ENCODE peak calls at places on chromosomes 3 and 15, in ten cellular contexts. W, D, A, X, J, C, L, V, S and I are unnamed samples.

GRCh38 chr3:188153498-188153948 is 434 bp upstream of the LPP start:
- DNase-seq in X (peak; percentile 64), S (peak; percentile 97), V (peak; percentile 90), W (peak; percentile 94), J (no peak), C (peak; percentile 86), D (peak; percentile 95), A (peak; percentile 95), L (no peak), I (no peak)

GRCh38 chr15:43441316-43441715 is 51.6 kb downstream of the TP53BP1 start:
- DNase-seq in L (peak; percentile 37), D (peak; percentile 55), S (peak; percentile 69), W (no peak), V (peak; percentile 32), A (peak; percentile 65), X (no peak), C (no peak), J (no peak), I (peak; percentile 42)

GRCh38 chr15:29151111-29151857 is 118.3 kb downstream of the NSMCE3 start:
- DNase-seq in D (no peak), W (no peak), J (no peak), C (no peak), V (no peak), S (no peak), A (no peak), X (no peak), L (no peak), I (no peak)

GRCh38 chr3:127674099-127674792 is 1.5 kb downstream of the ABTB1 start:
- DNase-seq in D (no peak), V (no peak), C (no peak), A (no peak), J (peak; percentile 37), S (no peak), L (no peak), W (no peak), X (no peak), I (no peak)

GRCh38 chr3:113555138-113555537 is 22.8 kb downstream of the SIDT1 start:
- DNase-seq in L (no peak), J (no peak), X (no peak), W (no peak), S (no peak), A (no peak), C (no peak), V (no peak), D (no peak), I (no peak)

GRCh38 chr3:7682822-7683229 is 818.8 kb upstream of the LMCD1 start:
- DNase-seq in C (peak; percentile 46), W (peak; percentile 0), X (no peak), L (no peak), S (peak; percentile 99), V (peak; percentile 95), A (peak; percentile 70), J (no peak), D (peak; percentile 96), I (no peak)

GRCh38 chr3:73813291-73813977 is 188.7 kb upstream of the PDZRN3 start:
- DNase-seq in W (no peak), V (peak; percentile 67), A (peak; percentile 70), C (no peak), L (no peak), S (peak; percentile 25), X (no peak), J (no peak), D (peak; percentile 73), I (no peak)

GRCh38 chr15:58038426-58039106 is 26.9 kb downstream of the ALDH1A2 start:
- DNase-seq in A (peak; percentile 26), D (peak; percentile 75), C (no peak), J (no peak), L (no peak), S (peak; percentile 72), W (no peak), X (no peak), V (peak; percentile 65), I (no peak)

GRCh38 chr3:18343809-18344208 is 81.3 kb downstream of the SATB1 start:
- DNase-seq in L (no peak), D (no peak), V (no peak), J (no peak), S (no peak), A (no peak), X (no peak), W (no peak), C (no peak), I (no peak)

GRCh38 chr3:128603811-128604447 is 46.7 kb downstream of the RPN1 start:
- DNase-seq in W (no peak), X (no peak), D (no peak), V (no peak), C (no peak), S (no peak), J (no peak), A (no peak), L (no peak), I (no peak)

GRCh38 chr3:86793786-86794185 is 197.2 kb downstream of the VGLL3 start:
- DNase-seq in X (no peak), S (peak; percentile 97), J (no peak), C (no peak), W (peak; percentile 93), A (peak; percentile 93), V (peak; percentile 96), D (peak; percentile 98), L (no peak), I (no peak)

GRCh38 chr3:9688961-9689360 is 14.7 kb upstream of the CPNE9 start:
- DNase-seq in S (no peak), X (no peak), L (no peak), A (no peak), C (no peak), J (peak; percentile 32), D (no peak), W (no peak), V (no peak), I (no peak)

DNA sequence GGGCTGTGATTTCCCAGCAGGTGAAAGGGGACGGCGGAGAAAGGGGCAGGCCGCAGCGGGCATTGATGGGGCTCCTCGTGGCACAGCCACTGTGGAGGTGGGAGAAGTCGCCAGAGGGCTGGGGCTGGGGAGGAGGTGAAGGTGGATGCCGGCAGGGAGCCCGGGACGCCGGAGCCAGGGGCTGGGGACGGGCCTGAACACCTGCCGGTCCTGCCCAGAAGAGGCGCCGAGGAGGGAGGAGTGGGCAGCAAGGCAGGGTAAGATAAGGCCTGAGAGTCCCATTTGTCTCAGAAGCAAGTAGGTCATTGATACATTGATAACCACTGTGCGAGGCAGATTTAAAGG is 571 bp upstream of the RARRES1 start:
- DNase-seq in D (no peak), V (no peak), S (no peak), L (no peak), A (no peak), J (no peak), C (no peak), X (no peak), W (no peak), I (no peak)
- TF ChIP-seq CTCF in D (no peak), V (no peak), S (no peak), L (no peak), A (no peak), J (no peak), C (no peak), X (no peak), W (no peak), I (no peak)

GRCh38 chr15:79832358-79832757 is 64.5 kb downstream of the MTHFS start:
- DNase-seq in C (no peak), S (no peak), V (no peak), A (no peak), D (no peak), L (no peak), J (no peak), W (no peak), X (no peak), I (no peak)

GRCh38 chr15:79831635-79832034 is 65.2 kb downstream of the MTHFS start:
- DNase-seq in D (no peak), C (no peak), V (no peak), A (no peak), J (no peak), S (no peak), X (no peak), W (no peak), L (no peak), I (no peak)

GRCh38 chr15:79829950-79830349 is 66.9 kb downstream of the MTHFS start:
- DNase-seq in D (no peak), J (no peak), C (no peak), X (no peak), L (no peak), S (no peak), A (no peak), W (no peak), V (no peak), I (no peak)

GRCh38 chr15:79826800-79827199 is 70.0 kb downstream of the MTHFS start:
- DNase-seq in X (no peak), S (no peak), J (no peak), V (no peak), C (no peak), D (no peak), W (no peak), A (no peak), L (no peak), I (no peak)

GRCh38 chr15:79828447-79828846 is 68.4 kb downstream of the MTHFS start:
- DNase-seq in S (no peak), C (no peak), X (no peak), W (no peak), V (no peak), J (no peak), L (no peak), D (no peak), A (no peak), I (no peak)
- TF ChIP-seq CTCF in S (no peak), C (no peak), X (no peak), W (no peak), V (no peak), J (no peak), L (no peak), D (no peak), A (no peak), I (no peak)

GRCh38 chr3:52959773-52960172 is 62.4 kb upstream of the STIMATE start:
- DNase-seq in D (no peak), V (no peak), L (peak; percentile 8), A (no peak), J (no peak), X (no peak), W (no peak), C (no peak), S (no peak), I (no peak)
- TF ChIP-seq CTCF in D (no peak), V (no peak), L (no peak), A (no peak), J (no peak), X (no peak), W (peak; percentile 6), C (no peak), S (no peak), I (no peak)

GRCh38 chr3:117298273-117298672 is 588.7 kb downstream of the TUSC7 start:
- DNase-seq in W (no peak), A (no peak), C (no peak), J (no peak), V (no peak), S (no peak), X (no peak), D (no peak), L (no peak), I (no peak)

GRCh38 chr3:117302448-117302847 is 592.9 kb downstream of the TUSC7 start:
- DNase-seq in L (no peak), A (no peak), V (no peak), S (no peak), J (no peak), D (no peak), C (no peak), X (no peak), W (no peak), I (no peak)

GRCh38 chr3:117297541-117297940 is 588.0 kb downstream of the TUSC7 start:
- DNase-seq in W (no peak), L (no peak), V (no peak), X (no peak), C (no peak), J (no peak), A (no peak), S (no peak), D (no peak), I (no peak)

GRCh38 chr3:117297070-117297469 is 587.5 kb downstream of the TUSC7 start:
- DNase-seq in L (no peak), S (no peak), X (no peak), A (no peak), C (no peak), V (no peak), D (no peak), J (no peak), W (no peak), I (no peak)
- TF ChIP-seq CTCF in L (no peak), S (no peak), X (no peak), A (no peak), C (no peak), V (no peak), D (no peak), J (no peak), W (no peak), I (no peak)